ENCODE peak calls at places on chromosomes 1 and 21, in five cellular contexts. W is AG09319, F is H1, G is fibroblast of pulmonary artery, K is fibroblast of lung. U is an unnamed sample.

GRCh38 chr21:45309069-45309521 is 21.4 kb upstream of the POFUT2 start:
- DNase-seq in W (no peak), F (peak; percentile 95), G (peak; percentile 75), K (peak; percentile 45), U (peak; percentile 44)

GRCh38 chr21:46001821-46002681 is 20.5 kb downstream of the COL6A1 start:
- DNase-seq in W (no peak), F (peak; percentile 43), G (no peak), K (no peak), U (no peak)

GRCh38 chr1:209220048-209220524 is 363.4 kb upstream of the CAMK1G start:
- DNase-seq in W (no peak), F (no peak), G (no peak), K (no peak), U (no peak)

GRCh38 chr1:146036990-146037646 is 15.6 kb upstream of the HJV start:
- DNase-seq in W (peak; percentile 74), F (peak; percentile 87), G (peak; percentile 91), K (peak; percentile 80), U (peak; percentile 95)

GRCh38 chr1:50974618-50974935 is 4.5 kb downstream of the CDKN2C start:
- DNase-seq in W (no peak), F (no peak), G (no peak), K (no peak), U (peak; percentile 33)

GRCh38 chr1:163275222-163275621 is 46.5 kb upstream of the NUF2 start:
- DNase-seq in W (no peak), F (no peak), G (peak; percentile 29), K (peak; percentile 44), U (peak; percentile 23)

GRCh38 chr1:88276158-88276557 is 407.9 kb upstream of the PKN2 start:
- DNase-seq in W (no peak), F (no peak), G (peak; percentile 40), K (peak; percentile 89), U (peak; percentile 32)

GRCh38 chr1:219897914-219898313 is 30.4 kb downstream of the SLC30A10 start:
- DNase-seq in W (no peak), F (no peak), G (peak; percentile 18), K (no peak), U (peak; percentile 86)

GRCh38 chr1:44819257-44819593 is 10.9 kb downstream of the BTBD19 start:
- DNase-seq in W (no peak), F (no peak), G (no peak), K (no peak), U (no peak)

GRCh38 chr1:19661721-19662228 is 2.9 kb upstream of the HTR6 start:
- DNase-seq in W (no peak), F (no peak), G (peak; percentile 71), K (peak; percentile 26), U (peak; percentile 79)

GRCh38 chr1:110011527-110012041 is 22.8 kb upstream of the STRIP1 start:
- DNase-seq in W (peak; percentile 35), F (peak; percentile 49), G (peak; percentile 78), K (peak; percentile 51), U (peak; percentile 74)

GRCh38 chr1:245893025-245893424 is 614.1 kb downstream of the SMYD3 start:
- DNase-seq in W (no peak), F (no peak), G (no peak), K (no peak), U (no peak)

GRCh38 chr21:27277122-27277521 is 310.2 kb upstream of the ADAMTS5 start:
- DNase-seq in W (no peak), F (no peak), G (peak; percentile 26), K (peak; percentile 34), U (peak; percentile 80)

GRCh38 chr1:81466970-81467369 is 333.8 kb upstream of the ADGRL2 start:
- DNase-seq in W (no peak), F (no peak), G (no peak), K (no peak), U (no peak)

GRCh38 chr1:225454733-225455132 is 26.9 kb upstream of the LBR start:
- DNase-seq in W (no peak), F (no peak), G (peak; percentile 71), K (peak; percentile 86), U (peak; percentile 72)

GRCh38 chr1:92784051-92784638 is 763 bp downstream of the EVI5 start:
- DNase-seq in W (no peak), F (no peak), G (peak; percentile 53), K (peak; percentile 80), U (peak; percentile 60)

GRCh38 chr1:12339410-12339809 is 109.6 kb downstream of the VPS13D start:
- DNase-seq in W (no peak), F (no peak), G (no peak), K (no peak), U (no peak)

GRCh38 chr21:19553930-19554615 is 1150.5 kb upstream of the TMPRSS15 start:
- DNase-seq in W (no peak), F (peak; percentile 45), G (no peak), K (no peak), U (no peak)

GRCh38 chr1:150022357-150022756 is 11.8 kb upstream of the OTUD7B start:
- DNase-seq in W (no peak), F (no peak), G (no peak), K (no peak), U (no peak)

GRCh38 chr1:193156826-193157142 is 29.6 kb downstream of the B3GALT2 start:
- DNase-seq in W (no peak), F (no peak), G (no peak), K (no peak), U (no peak)

GRCh38 chr21:45004059-45004422 is 64.2 kb downstream of the SLX9 start:
- DNase-seq in W (no peak), F (no peak), G (no peak), K (no peak), U (no peak)

GRCh38 chr1:186390925-186391324 is 15.3 kb downstream of the ODR4 start:
- DNase-seq in W (no peak), F (no peak), G (no peak), K (no peak), U (no peak)

GRCh38 chr21:46537026-46537425 is 67.9 kb downstream of the S100B start:
- DNase-seq in W (no peak), F (no peak), G (no peak), K (no peak), U (no peak)

GRCh38 chr1:87120779-87121178 is 206.3 kb downstream of the HS2ST1 start:
- DNase-seq in W (no peak), F (no peak), G (no peak), K (no peak), U (no peak)
- TF ChIP-seq CTCF in W (peak; percentile 11), F (peak; percentile 68), G (peak; percentile 36), K (peak; percentile 15), U (peak; percentile 16)

DNA sequence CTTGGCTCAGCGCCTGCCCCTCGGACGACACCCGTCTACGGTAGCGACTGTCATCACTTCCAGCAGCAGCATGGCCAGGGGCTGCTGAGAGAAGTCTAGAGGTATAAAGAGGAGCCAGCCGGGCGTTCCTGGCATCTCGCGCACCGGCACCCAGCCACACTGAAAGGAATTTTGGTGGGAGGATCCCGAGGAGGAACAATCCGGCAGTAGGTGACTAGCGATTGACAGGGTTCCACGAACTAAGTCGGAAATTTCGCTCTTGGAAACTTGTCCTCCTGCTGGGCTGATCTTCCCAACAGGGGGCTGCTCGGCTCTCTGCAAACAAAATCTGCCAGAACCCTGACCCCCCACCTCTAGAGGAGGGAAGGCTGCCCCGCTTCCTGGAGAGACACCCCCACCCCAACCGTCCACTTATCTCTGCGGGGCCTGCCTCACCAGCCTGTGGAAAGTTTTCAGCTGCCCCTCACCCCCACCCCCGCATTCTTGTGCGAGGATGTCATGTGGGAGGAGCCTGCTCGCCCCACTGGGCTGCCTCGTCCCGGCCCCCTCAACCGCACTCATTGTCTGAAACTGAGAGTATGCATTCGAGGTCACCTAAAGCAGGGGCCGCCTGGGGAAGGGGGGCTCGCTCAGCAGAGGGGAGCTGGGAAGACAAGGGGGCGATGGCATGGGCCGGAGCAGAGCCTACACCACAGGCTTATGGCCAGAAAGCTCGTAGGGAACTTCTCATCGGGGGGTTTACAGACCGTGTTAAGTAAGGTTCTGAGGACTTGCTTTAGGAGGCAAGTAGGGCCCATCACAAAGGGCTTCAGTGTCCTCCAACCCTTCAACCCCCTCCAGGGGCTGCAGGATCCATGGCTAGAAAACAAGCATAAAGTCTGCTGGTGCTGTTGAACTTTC is 9.6 kb downstream of the EPHA2 start:
- DNase-seq in W (no peak), F (peak; percentile 91), G (peak; percentile 91), K (peak; percentile 96), U (peak; percentile 82)
- TF ChIP-seq CTCF in W (no peak), F (no peak), G (no peak), K (no peak), U (peak; percentile 9)

GRCh38 chr1:90133133-90133532 is 138.2 kb downstream of the ZNF326 start:
- DNase-seq in W (no peak), F (peak; percentile 51), G (peak; percentile 39), K (peak; percentile 18), U (peak; percentile 32)
- TF ChIP-seq CTCF in W (peak; percentile 15), F (peak; percentile 76), G (peak; percentile 45), K (peak; percentile 27), U (peak; percentile 21)

GRCh38 chr21:36964832-36965719 is 1.4 kb downstream of the HLCS start:
- DNase-seq in W (no peak), F (no peak), G (no peak), K (no peak), U (peak; percentile 29)

GRCh38 chr21:36965720-36966065 is 776 bp downstream of the HLCS start:
- DNase-seq in W (no peak), F (no peak), G (no peak), K (no peak), U (peak; percentile 8)

GRCh38 chr21:36964398-36964797 is 2.1 kb downstream of the HLCS start:
- DNase-seq in W (no peak), F (no peak), G (no peak), K (no peak), U (no peak)

GRCh38 chr21:36966846-36967657 is 583 bp upstream of the HLCS start:
- DNase-seq in W (no peak), F (peak; percentile 65), G (no peak), K (peak; percentile 8), U (peak; percentile 32)

DNA sequence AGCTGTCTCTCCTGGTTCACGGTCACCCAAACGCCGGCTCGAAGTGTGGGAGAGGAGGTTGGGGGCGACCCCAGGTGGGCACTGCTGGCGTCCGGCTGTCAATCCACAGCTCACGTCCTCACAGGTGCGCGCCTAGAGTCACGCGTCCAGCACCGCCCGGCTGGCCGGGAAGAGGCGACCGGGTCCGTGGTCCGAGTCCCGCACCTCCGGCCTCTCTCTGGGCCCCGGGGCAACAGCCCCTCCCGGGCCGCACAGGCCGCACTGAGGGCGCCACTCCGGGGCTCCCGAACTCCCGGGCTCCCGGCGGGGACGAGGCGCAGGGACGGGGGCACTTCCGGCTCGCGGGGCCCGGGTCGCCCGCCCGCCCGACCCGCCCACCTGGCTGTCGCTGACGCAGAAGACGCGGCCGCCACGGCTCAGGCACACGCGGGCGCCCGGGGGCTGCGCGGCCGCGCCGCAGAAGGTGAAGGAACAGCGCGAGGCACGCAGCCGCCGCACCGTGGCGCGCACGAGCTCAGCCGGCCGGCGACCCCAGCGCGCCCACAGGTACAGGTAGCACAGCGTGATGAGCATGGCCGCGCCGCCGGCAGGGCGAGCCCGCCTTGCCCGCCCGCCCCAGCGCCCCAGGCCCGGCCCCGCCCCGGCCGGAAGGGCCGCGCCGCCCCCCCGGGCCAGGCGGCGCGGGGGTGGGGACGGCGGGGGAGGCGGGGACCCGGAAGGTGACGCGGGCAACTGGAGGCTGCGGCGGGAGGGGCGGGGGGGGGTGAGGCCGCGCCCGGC is at the start of gene HLCS:
- DNase-seq in W (no peak), F (peak; percentile 75), G (peak; percentile 51), K (peak; percentile 62), U (peak; percentile 39)
- TF ChIP-seq CTCF in W (peak; percentile 1), F (peak; percentile 44), G (no peak), K (no peak), U (peak; percentile 11)

U was measured in fibroblast of the aortic adventitia.